ENCODE peak calls at places on chromosomes 16 and 17, in four cellular contexts. One of them, this sample, is unnamed.

GRCh38 chr16:11556214-11556819 is 30.4 kb downstream of the LITAF start:
- DNase-seq in stomach: no peak
- DNase-seq in iPS-NIHi11: no peak
- DNase-seq in SW480: no peak
- DNase-seq in this sample: no peak

GRCh38 chr17:73522107-73522506 is 122.1 kb downstream of the SDK2 start:
- DNase-seq in stomach: no peak
- DNase-seq in iPS-NIHi11: no peak
- DNase-seq in SW480: no peak
- DNase-seq in this sample: no peak

GRCh38 chr16:2324296-2324859 is 16.1 kb downstream of the ABCA3 start:
- DNase-seq in stomach: no peak
- DNase-seq in iPS-NIHi11: no peak
- DNase-seq in SW480: no peak
- DNase-seq in this sample: no peak

GRCh38 chr16:71402674-71403073 is 39.2 kb downstream of the TLE7 start:
- DNase-seq in stomach: no peak
- DNase-seq in iPS-NIHi11: no peak
- DNase-seq in SW480: no peak
- DNase-seq in this sample: no peak

GRCh38 chr16:73329363-73330306 is 281.7 kb upstream of the ZFHX3 start:
- DNase-seq in stomach: no peak
- DNase-seq in iPS-NIHi11: peak
- DNase-seq in SW480: peak
- DNase-seq in this sample: peak

GRCh38 chr17:72901098-72901497 is 191.4 kb downstream of the SLC39A11 start:
- DNase-seq in stomach: no peak
- DNase-seq in iPS-NIHi11: no peak
- DNase-seq in SW480: no peak
- DNase-seq in this sample: peak

GRCh38 chr16:89613954-89614459 is 565 bp downstream of the DPEP1 start:
- DNase-seq in stomach: no peak
- DNase-seq in iPS-NIHi11: no peak
- DNase-seq in SW480: no peak
- DNase-seq in this sample: no peak

GRCh38 chr16:9521749-9522370 is 430.4 kb downstream of the HAPSTR1 start:
- DNase-seq in stomach: no peak
- DNase-seq in iPS-NIHi11: peak
- DNase-seq in SW480: peak
- DNase-seq in this sample: no peak

GRCh38 chr17:50722746-50723145 is 3.3 kb downstream of the LUC7L3 start:
- DNase-seq in stomach: no peak
- DNase-seq in iPS-NIHi11: no peak
- DNase-seq in SW480: no peak
- DNase-seq in this sample: no peak

GRCh38 chr17:79171152-79171551 is 96.5 kb downstream of the ENGASE start:
- DNase-seq in stomach: no peak
- DNase-seq in iPS-NIHi11: no peak
- DNase-seq in SW480: no peak
- DNase-seq in this sample: no peak

GRCh38 chr17:246226-246625 is 64.8 kb upstream of the DOC2B start:
- DNase-seq in stomach: no peak
- DNase-seq in iPS-NIHi11: no peak
- DNase-seq in SW480: peak
- DNase-seq in this sample: no peak

GRCh38 chr17:53344778-53345177 is 477.9 kb upstream of the KIF2B start:
- DNase-seq in stomach: no peak
- DNase-seq in iPS-NIHi11: no peak
- DNase-seq in SW480: no peak
- DNase-seq in this sample: no peak

GRCh38 chr17:5380491-5381135 is 38.8 kb downstream of the NUP88 start:
- DNase-seq in stomach: no peak
- DNase-seq in iPS-NIHi11: no peak
- DNase-seq in SW480: no peak
- DNase-seq in this sample: no peak

GRCh38 chr17:39722965-39723848 is 7.1 kb downstream of the MIEN1 start:
- DNase-seq in stomach: no peak
- DNase-seq in iPS-NIHi11: peak
- DNase-seq in SW480: no peak
- DNase-seq in this sample: peak

GRCh38 chr17:40778466-40778865 is 3.9 kb downstream of the KRT27 start:
- DNase-seq in stomach: no peak
- DNase-seq in iPS-NIHi11: no peak
- DNase-seq in SW480: no peak
- DNase-seq in this sample: no peak

GRCh38 chr17:5329784-5330557 is 47.9 kb downstream of the RABEP1 start:
- DNase-seq in stomach: no peak
- DNase-seq in iPS-NIHi11: no peak
- DNase-seq in SW480: no peak
- DNase-seq in this sample: no peak

GRCh38 chr16:838741-839140 is 38.2 kb upstream of the GNG13 start:
- DNase-seq in stomach: no peak
- DNase-seq in iPS-NIHi11: no peak
- DNase-seq in SW480: no peak
- DNase-seq in this sample: no peak

GRCh38 chr16:69494993-69495392 is 70.6 kb downstream of the CYB5B start:
- DNase-seq in stomach: no peak
- DNase-seq in iPS-NIHi11: peak
- DNase-seq in SW480: no peak
- DNase-seq in this sample: peak

GRCh38 chr17:50903604-50904521 is 37.7 kb upstream of the TOB1 start:
- DNase-seq in stomach: no peak
- DNase-seq in iPS-NIHi11: no peak
- DNase-seq in SW480: no peak
- DNase-seq in this sample: no peak

GRCh38 chr16:49857423-49858181 is 1.7 kb upstream of the ZNF423 start:
- DNase-seq in stomach: peak
- DNase-seq in iPS-NIHi11: peak
- DNase-seq in SW480: peak
- DNase-seq in this sample: peak

GRCh38 chr16:50173318-50173717 is 20.2 kb downstream of the TENT4B start:
- DNase-seq in stomach: no peak
- DNase-seq in iPS-NIHi11: no peak
- DNase-seq in SW480: no peak
- DNase-seq in this sample: no peak

GRCh38 chr16:3992297-3993051 is 112.0 kb upstream of the CREBBP start:
- DNase-seq in stomach: no peak
- DNase-seq in iPS-NIHi11: no peak
- DNase-seq in SW480: no peak
- DNase-seq in this sample: peak

GRCh38 chr17:57655564-57655963 is 89.5 kb downstream of the CCDC182 start:
- DNase-seq in stomach: no peak
- DNase-seq in iPS-NIHi11: no peak
- DNase-seq in SW480: no peak
- DNase-seq in this sample: no peak

GRCh38 chr17:19453296-19453695 is 42.3 kb downstream of the RNF112 start:
- DNase-seq in stomach: no peak
- DNase-seq in iPS-NIHi11: no peak
- DNase-seq in SW480: no peak
- DNase-seq in this sample: no peak

GRCh38 chr17:78621720-78622490 is 44.7 kb upstream of the DNAH17 start:
- DNase-seq in stomach: no peak
- DNase-seq in iPS-NIHi11: no peak
- DNase-seq in SW480: no peak
- DNase-seq in this sample: no peak

GRCh38 chr16:27728691-27729090 is 178.7 kb downstream of the KATNIP start:
- DNase-seq in stomach: no peak
- DNase-seq in iPS-NIHi11: peak
- DNase-seq in SW480: no peak
- DNase-seq in this sample: no peak

GRCh38 chr17:46995841-46996571 is 17.0 kb upstream of the RPRML start:
- DNase-seq in stomach: no peak
- DNase-seq in iPS-NIHi11: no peak
- DNase-seq in SW480: no peak
- DNase-seq in this sample: no peak

GRCh38 chr16:28140788-28141618 is 70.8 kb downstream of the XPO6 start:
- DNase-seq in stomach: peak
- DNase-seq in iPS-NIHi11: no peak
- DNase-seq in SW480: peak
- DNase-seq in this sample: peak

GRCh38 chr16:67594956-67595355 is 32.6 kb downstream of the CTCF start:
- DNase-seq in stomach: no peak
- DNase-seq in iPS-NIHi11: no peak
- DNase-seq in SW480: no peak
- DNase-seq in this sample: peak

GRCh38 chr17:77319211-77320031 is 178.7 kb downstream of the SEC14L1 start:
- DNase-seq in stomach: peak
- DNase-seq in iPS-NIHi11: no peak
- DNase-seq in SW480: peak
- DNase-seq in this sample: peak

GRCh38 chr17:40301315-40301714 is 7.7 kb upstream of the RARA start:
- DNase-seq in stomach: peak
- DNase-seq in iPS-NIHi11: no peak
- DNase-seq in SW480: no peak
- DNase-seq in this sample: peak

GRCh38 chr17:1920948-1921351 is 91.1 kb downstream of the RPA1 start:
- DNase-seq in stomach: no peak
- DNase-seq in iPS-NIHi11: no peak
- DNase-seq in SW480: no peak
- DNase-seq in this sample: no peak

GRCh38 chr17:83065660-83066542 is 13.5 kb upstream of the METRNL start:
- DNase-seq in stomach: peak
- DNase-seq in iPS-NIHi11: no peak
- DNase-seq in SW480: no peak
- DNase-seq in this sample: no peak

GRCh38 chr17:80605326-80606066 is 60.9 kb downstream of the RPTOR start:
- DNase-seq in stomach: no peak
- DNase-seq in iPS-NIHi11: no peak
- DNase-seq in SW480: peak
- DNase-seq in this sample: no peak